ENCODE peak calls at places on chromosomes 6 and 20, in eight cellular contexts. J, S, W, P, E, Z, D and A are unnamed samples.
A peak's percentile ranks its signal among the peaks of the same experiment; 100 is the strongest.

GRCh38 chr6:537114-537513 is 119.8 kb downstream of the HUS1B start:
- DNase-seq in J (no peak), S (no peak), W (no peak), P (no peak), E (no peak), Z (no peak), D (no peak), A (no peak)

GRCh38 chr20:9112541-9113515 is 43.9 kb downstream of the PLCB4 start:
- DNase-seq in J (no peak), S (peak; percentile 91), W (peak; percentile 90), P (no peak), E (peak; percentile 86), Z (no peak), D (no peak), A (peak; percentile 18)

GRCh38 chr6:83252717-83253116 is 59.6 kb downstream of the RWDD2A start:
- DNase-seq in J (no peak), S (peak; percentile 90), W (peak; percentile 69), P (no peak), E (peak; percentile 73), Z (peak; percentile 24), D (no peak), A (no peak)

GRCh38 chr20:41287327-41287726 is 30.2 kb downstream of the ZHX3 start:
- DNase-seq in J (no peak), S (peak; percentile 86), W (peak; percentile 57), P (no peak), E (peak; percentile 88), Z (no peak), D (no peak), A (peak; percentile 77)

GRCh38 chr6:157025459-157025858 is 248.3 kb downstream of the ARID1B start:
- DNase-seq in J (no peak), S (no peak), W (no peak), P (no peak), E (peak; percentile 17), Z (no peak), D (no peak), A (no peak)

GRCh38 chr20:57814529-57814928 is 104.7 kb upstream of the PMEPA1 start:
- DNase-seq in J (no peak), S (no peak), W (no peak), P (no peak), E (no peak), Z (no peak), D (no peak), A (no peak)

GRCh38 chr6:36075656-36076055 is 48.0 kb downstream of the MAPK14 start:
- DNase-seq in J (no peak), S (no peak), W (no peak), P (peak; percentile 17), E (no peak), Z (peak; percentile 53), D (no peak), A (no peak)

GRCh38 chr6:145887969-145888368 is 73.4 kb upstream of the FBXO30 start:
- DNase-seq in J (no peak), S (peak; percentile 58), W (peak; percentile 44), P (peak; percentile 21), E (peak; percentile 45), Z (peak; percentile 12), D (no peak), A (no peak)

GRCh38 chr6:144559865-144560603 is 274.9 kb downstream of the UTRN start:
- DNase-seq in J (no peak), S (peak; percentile 41), W (peak; percentile 28), P (peak; percentile 44), E (peak; percentile 50), Z (no peak), D (no peak), A (no peak)

GRCh38 chr6:3805448-3806123 is 43.6 kb upstream of the FAM50B start:
- DNase-seq in J (no peak), S (peak; percentile 54), W (peak; percentile 85), P (no peak), E (peak; percentile 92), Z (no peak), D (no peak), A (no peak)

GRCh38 chr20:35738410-35739179 is 3.5 kb downstream of the RBM39 start:
- DNase-seq in J (no peak), S (no peak), W (no peak), P (no peak), E (no peak), Z (no peak), D (no peak), A (no peak)

GRCh38 chr20:35737865-35738333 is 4.2 kb downstream of the RBM39 start:
- DNase-seq in J (no peak), S (no peak), W (no peak), P (no peak), E (no peak), Z (no peak), D (no peak), A (no peak)

GRCh38 chr20:35734374-35734773 is 7.7 kb downstream of the RBM39 start:
- DNase-seq in J (no peak), S (no peak), W (no peak), P (no peak), E (no peak), Z (no peak), D (no peak), A (no peak)

GRCh38 chr20:35734777-35735649 is 7.0 kb downstream of the RBM39 start:
- DNase-seq in J (no peak), S (no peak), W (no peak), P (no peak), E (no peak), Z (no peak), D (no peak), A (no peak)

DNA sequence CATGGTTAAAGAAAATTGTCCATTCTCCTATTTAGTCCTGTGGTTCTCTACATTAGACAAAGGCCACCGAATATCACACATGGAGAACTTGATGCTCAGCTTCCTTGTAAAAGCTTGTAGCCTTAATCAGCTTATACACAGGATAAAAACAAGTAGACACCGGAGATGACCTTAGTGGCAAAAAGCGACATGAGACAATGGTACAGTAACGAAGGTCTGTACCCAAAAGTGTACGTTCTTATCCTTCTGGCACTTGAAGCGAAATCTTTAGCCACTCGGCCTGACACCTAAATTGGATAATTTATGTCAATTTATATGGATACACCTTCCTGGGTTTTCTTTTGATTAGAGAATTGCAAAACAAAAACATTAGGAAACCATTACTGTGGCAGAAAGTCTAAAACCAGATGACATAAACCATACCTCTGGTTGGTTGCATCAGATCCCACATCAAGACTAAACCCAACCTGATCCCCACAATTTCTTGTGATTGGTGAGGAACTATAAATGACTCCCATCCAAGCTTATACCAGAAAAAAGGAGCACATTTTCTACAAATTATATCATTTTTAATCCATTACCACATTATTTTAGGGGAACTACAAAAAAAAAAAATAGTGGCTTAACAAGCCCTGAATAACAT is 6.1 kb downstream of the RBM39 start:
- DNase-seq in J (no peak), S (no peak), W (no peak), P (no peak), E (no peak), Z (no peak), D (no peak), A (no peak)
- H3K4me3 ChIP-seq in J (no peak overlapping the region), S (no peak overlapping the region), W (no peak overlapping the region), P (peak overlapping the region; percentile 61), E (no peak overlapping the region), Z (no peak overlapping the region), D (no peak overlapping the region), A (no peak overlapping the region)

GRCh38 chr6:105568121-105568520 is 165.2 kb upstream of the PREP start:
- DNase-seq in J (no peak), S (no peak), W (no peak), P (no peak), E (no peak), Z (no peak), D (no peak), A (no peak)

GRCh38 chr6:105564503-105564902 is 161.6 kb upstream of the PREP start:
- DNase-seq in J (no peak), S (no peak), W (no peak), P (no peak), E (no peak), Z (no peak), D (no peak), A (no peak)

GRCh38 chr6:105568751-105569150 is 165.9 kb upstream of the PREP start:
- DNase-seq in J (no peak), S (no peak), W (no peak), P (no peak), E (no peak), Z (no peak), D (no peak), A (no peak)

GRCh38 chr6:105567140-105567539 is 164.3 kb upstream of the PREP start:
- DNase-seq in J (no peak), S (peak; percentile 3), W (no peak), P (no peak), E (no peak), Z (no peak), D (no peak), A (no peak)

GRCh38 chr6:105566503-105566902 is 163.6 kb upstream of the PREP start:
- DNase-seq in J (no peak), S (peak; percentile 11), W (no peak), P (no peak), E (no peak), Z (no peak), D (no peak), A (no peak)
- H3K4me3 ChIP-seq in J (no peak overlapping the region), S (no peak overlapping the region), W (no peak overlapping the region), P (no peak overlapping the region), E (no peak overlapping the region), Z (no peak overlapping the region), D (no peak overlapping the region), A (no peak overlapping the region)

GRCh38 chr6:7727150-7727950 is 1.5 kb downstream of the BMP6 start:
- DNase-seq in J (no peak), S (no peak), W (peak; percentile 34), P (no peak), E (peak; percentile 36), Z (peak; percentile 55), D (no peak), A (no peak)

GRCh38 chr6:7726416-7727149 is 684 bp downstream of the BMP6 start:
- DNase-seq in J (no peak), S (no peak), W (peak; percentile 12), P (no peak), E (no peak), Z (peak; percentile 65), D (no peak), A (no peak)

GRCh38 chr6:7728855-7729590 is 3.1 kb downstream of the BMP6 start:
- DNase-seq in J (no peak), S (no peak), W (peak; percentile 54), P (no peak), E (peak; percentile 57), Z (peak; percentile 59), D (no peak), A (no peak)

GRCh38 chr6:7730003-7730402 is 4.1 kb downstream of the BMP6 start:
- DNase-seq in J (no peak), S (no peak), W (no peak), P (no peak), E (no peak), Z (no peak), D (no peak), A (no peak)

GRCh38 chr6:7727951-7728854 is 2.3 kb downstream of the BMP6 start:
- DNase-seq in J (peak; percentile 37), S (no peak), W (peak; percentile 55), P (no peak), E (peak; percentile 56), Z (peak; percentile 76), D (no peak), A (no peak)
- H3K4me3 ChIP-seq in J (peak overlapping the region; percentile 66), S (peak overlapping the region; percentile 23), W (peak overlapping the region; percentile 67), P (no peak overlapping the region), E (peak overlapping the region; percentile 86), Z (peak overlapping the region; percentile 74), D (peak overlapping the region; percentile 22), A (peak overlapping the region; percentile 53)

DNA sequence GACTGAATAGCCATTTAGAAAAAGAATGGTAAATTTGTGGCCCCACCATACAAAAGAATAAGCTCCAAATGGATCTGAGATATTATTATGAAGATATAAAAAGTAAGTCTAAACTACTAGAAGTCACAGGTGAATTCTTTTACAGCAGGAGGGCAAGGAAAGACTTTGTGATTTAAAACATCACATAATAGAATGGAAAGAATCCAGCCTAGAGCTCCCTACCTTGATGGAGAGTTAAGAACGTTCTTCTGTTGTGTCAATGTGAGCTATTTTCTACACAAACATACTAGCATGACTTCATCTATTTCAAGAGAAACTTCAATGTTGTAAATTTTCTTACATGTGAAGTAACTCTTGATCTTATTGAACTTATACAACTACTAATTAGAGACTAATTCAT is 100.0 kb upstream of the NRSN1 start:
- DNase-seq in J (no peak), S (no peak), W (no peak), P (no peak), E (no peak), Z (peak; percentile 71), D (no peak), A (no peak)
- H3K4me3 ChIP-seq in J (no peak overlapping the region), S (no peak overlapping the region), W (no peak overlapping the region), P (no peak overlapping the region), E (no peak overlapping the region), Z (no peak overlapping the region), D (no peak overlapping the region), A (no peak overlapping the region)